ENCODE peak calls at places on chromosomes 5 and 9, in four cellular contexts. F is colonic mucosa; L is naive thymus-derived CD4-positive, alpha-beta T cell; B is neural progenitor cell. N is an unnamed sample. For H3K27me3, the result is how much of the 10 kb centered on the place peaks cover.

GRCh38 chr9:27460225-27461023 is 63.7 kb upstream of the IFNK start:
- DNase-seq in L (no peak), B (no peak), F (no peak), N (no peak)

GRCh38 chr5:298737-299125 is 22.8 kb upstream of the AHRR start:
- DNase-seq in F (no peak), L (no peak), B (no peak), N (no peak)

GRCh38 chr9:136103651-136104487 is 8.8 kb upstream of the NACC2 start:
- DNase-seq in L (no peak), B (no peak), F (peak), N (no peak)

GRCh38 chr5:100520348-100520747 is 14.8 kb upstream of the FAM174A start:
- DNase-seq in B (peak), F (no peak), L (no peak), N (no peak)

GRCh38 chr9:7117676-7118561 is 360.1 kb downstream of the KDM4C start:
- DNase-seq in F (no peak), L (no peak), B (no peak), N (no peak)

GRCh38 chr9:98228392-98229089 is 26.9 kb downstream of the TBC1D2 start:
- DNase-seq in F (no peak), B (no peak), L (no peak), N (no peak)

GRCh38 chr5:175655411-175655810 is 2.5 kb upstream of the HRH2 start:
- DNase-seq in L (no peak), B (no peak), F (no peak), N (no peak)

GRCh38 chr9:83509372-83509771 is 28.8 kb downstream of the FRMD3 start:
- DNase-seq in B (peak), F (no peak), L (no peak), N (no peak)

GRCh38 chr5:53334431-53334941 is 145.9 kb upstream of the FST start:
- DNase-seq in L (no peak), B (no peak), F (no peak), N (no peak)

GRCh38 chr9:116300360-116300759 is 146.8 kb downstream of the PAPPA start:
- DNase-seq in L (no peak), B (no peak), F (no peak), N (no peak)

GRCh38 chr9:14066032-14066431 is 247.9 kb downstream of the NFIB start:
- DNase-seq in F (no peak), B (no peak), L (no peak), N (no peak)

GRCh38 chr5:62977641-62978040 is 399.0 kb downstream of the LRRC70 start:
- DNase-seq in F (no peak), L (no peak), B (peak), N (no peak)

GRCh38 chr9:133996531-133997520 is 4.7 kb upstream of the VAV2 start:
- DNase-seq in B (no peak), F (no peak), L (no peak), N (no peak)

GRCh38 chr9:133994359-133995011 is 2.4 kb upstream of the VAV2 start:
- DNase-seq in B (peak), L (peak), F (peak), N (peak)

GRCh38 chr9:133992780-133993634 is 883 bp upstream of the VAV2 start:
- DNase-seq in F (peak), L (peak), B (peak), N (peak)

GRCh38 chr9:133993635-133994253 is 1.6 kb upstream of the VAV2 start:
- DNase-seq in B (peak), F (no peak), L (no peak), N (peak)

DNA sequence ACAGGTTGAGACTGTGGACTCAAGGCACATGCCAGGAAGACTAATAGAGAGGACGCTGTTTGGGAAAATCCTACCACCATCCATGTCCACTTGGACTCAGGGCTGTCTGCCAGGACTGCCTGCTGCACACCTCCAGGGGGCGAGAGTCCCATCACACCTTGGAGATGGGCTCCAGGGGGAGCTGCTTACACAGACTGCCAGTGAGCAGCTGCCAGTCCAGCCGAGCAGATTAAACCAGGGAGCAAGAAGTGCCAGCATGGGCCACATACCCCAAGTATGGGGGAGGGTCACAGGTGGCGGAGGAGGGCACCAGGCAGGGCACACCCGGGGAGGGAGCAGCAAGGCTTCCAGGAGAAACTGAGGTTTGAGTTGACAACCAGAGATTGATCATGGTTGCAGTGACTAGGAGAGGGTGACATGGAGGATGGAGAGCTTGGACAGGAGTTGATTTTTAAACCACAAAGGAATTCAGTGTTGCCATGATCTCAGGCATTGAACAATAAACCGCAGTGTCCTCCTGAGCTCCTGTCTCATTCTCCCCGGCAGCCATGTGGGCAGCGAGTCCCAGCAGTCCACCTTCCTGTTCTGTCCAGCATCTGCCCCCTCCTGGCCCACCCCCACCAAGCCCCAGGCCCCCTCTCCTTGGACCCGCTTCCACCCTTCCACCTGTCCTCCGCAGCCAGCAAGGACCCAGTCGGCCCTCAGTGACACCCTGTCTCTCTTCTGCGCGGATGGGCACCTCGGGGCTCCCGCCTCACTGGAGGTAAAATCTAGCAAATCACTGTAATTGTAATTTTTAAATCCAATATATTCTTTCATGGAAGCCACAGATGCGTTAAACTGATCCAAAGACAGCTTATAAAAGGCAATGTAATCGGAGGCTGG is 3.1 kb upstream of the VAV2 start:
- DNase-seq in L (no peak), B (no peak), F (no peak), N (no peak)
- H3K27me3 ChIP-seq in L (under half), B (under half), F (under half), N (under half)

GRCh38 chr5:2740849-2741555 is 10.5 kb downstream of the IRX2 start:
- DNase-seq in L (no peak), B (peak), F (no peak), N (no peak)
- H3K27me3 ChIP-seq in L (under half), B (half or more), F (half or more), N (under half)

GRCh38 chr9:110605586-110605985 is 26.0 kb upstream of the SVEP1 start:
- DNase-seq in B (no peak), F (no peak), L (no peak), N (no peak)
- H3K27me3 ChIP-seq in B (under half), F (under half), L (under half), N (under half)

GRCh38 chr9:117413346-117414219 is 1.3 kb downstream of the ASTN2 start:
- DNase-seq in B (peak), F (no peak), L (no peak), N (no peak)

GRCh38 chr9:117414220-117414905 is 494 bp downstream of the ASTN2 start:
- DNase-seq in F (no peak), L (no peak), B (peak), N (no peak)

GRCh38 chr9:117411547-117411946 is 3.3 kb downstream of the ASTN2 start:
- DNase-seq in F (no peak), L (no peak), B (peak), N (peak)

GRCh38 chr9:117412006-117412715 is 2.7 kb downstream of the ASTN2 start:
- DNase-seq in L (no peak), F (no peak), B (peak), N (peak)

DNA sequence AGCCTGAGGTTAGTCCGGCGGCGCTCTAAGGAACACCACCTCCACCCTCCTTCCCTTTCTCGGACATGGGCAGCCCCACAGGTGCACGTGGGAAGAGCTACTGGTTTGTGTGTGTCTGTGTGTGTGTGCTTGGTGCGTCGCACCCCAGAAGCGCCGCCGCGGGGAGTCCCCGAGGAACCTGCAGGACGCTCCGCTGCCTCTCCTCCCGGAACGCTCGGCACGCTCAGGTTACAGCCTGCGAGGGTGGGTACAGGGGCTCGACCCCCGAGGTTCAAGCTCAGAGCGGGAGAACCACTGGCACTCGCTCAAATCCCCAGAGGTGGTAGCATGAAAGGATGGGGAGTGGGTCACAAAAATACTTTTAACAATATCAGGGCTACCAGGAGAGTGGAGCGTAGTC is 2.0 kb downstream of the ASTN2 start:
- DNase-seq in L (no peak), F (no peak), B (peak), N (no peak)
- H3K27me3 ChIP-seq in L (under half), F (under half), B (half or more), N (under half)

DNA sequence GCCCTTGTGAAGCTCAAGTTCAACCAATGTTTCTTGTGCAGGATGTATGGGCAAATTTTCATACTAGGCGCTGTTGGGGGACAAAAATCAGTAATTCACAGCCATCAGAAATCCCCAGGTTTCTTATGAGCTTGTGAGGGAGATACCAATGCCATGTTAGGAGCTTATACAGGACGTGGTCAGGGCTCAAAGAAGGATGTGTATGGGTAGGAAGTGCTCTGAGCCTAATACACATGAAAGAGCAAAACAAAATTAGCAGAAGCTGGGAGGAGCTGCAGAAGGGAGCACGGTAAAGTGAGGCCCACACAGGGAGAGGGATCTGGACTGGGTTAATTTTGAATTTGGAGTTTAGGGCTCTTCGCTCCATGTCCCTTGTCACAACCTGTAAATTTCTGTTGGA is 114.6 kb upstream of the MAP3K1 start:
- DNase-seq in F (no peak), B (no peak), L (no peak), N (no peak)
- H3K27me3 ChIP-seq in F (under half), B (under half), L (under half), N (under half)

DNA sequence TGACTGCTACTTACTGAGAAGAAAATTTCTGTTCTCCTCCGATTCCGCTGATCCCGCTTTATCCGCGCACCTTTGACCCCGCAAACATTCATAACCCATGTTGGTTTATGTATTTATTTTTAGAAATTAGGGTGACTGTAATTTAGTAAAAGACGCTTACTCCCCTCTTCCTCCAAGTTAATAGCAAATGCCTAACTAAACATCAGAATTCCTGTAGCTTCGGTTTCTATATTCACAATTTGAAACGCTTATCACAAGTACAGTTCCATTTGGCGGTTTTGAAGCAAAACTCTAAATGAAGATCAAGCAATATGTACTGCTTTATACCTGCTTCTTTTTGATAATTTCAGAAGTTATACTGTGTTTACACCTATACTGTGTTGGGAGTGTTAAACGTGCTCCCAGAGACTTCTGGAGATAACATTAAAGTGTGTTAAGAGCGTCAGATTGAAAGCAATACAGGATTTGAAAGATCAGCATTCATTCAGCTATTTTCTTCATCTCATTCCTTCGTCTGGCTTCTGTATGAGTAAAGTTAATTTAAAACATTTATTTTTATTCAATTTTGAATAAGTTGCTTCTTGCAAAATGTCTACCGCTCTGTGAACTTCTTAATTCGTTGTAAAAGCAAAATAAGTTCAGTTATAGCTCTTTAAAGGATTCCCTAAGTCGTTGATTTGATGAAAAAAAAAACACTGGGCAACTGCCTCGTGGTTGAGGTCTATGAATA is 2.4 kb downstream of the PRDM6 start:
- DNase-seq in B (no peak), F (no peak), L (no peak), N (no peak)
- H3K27me3 ChIP-seq in B (half or more), F (half or more), L (under half), N (under half)

GRCh38 chr5:180646289-180646962 is 3.0 kb downstream of the FLT4 start:
- DNase-seq in L (no peak), F (no peak), B (no peak), N (no peak)
- H3K27me3 ChIP-seq in L (under half), F (under half), B (half or more), N (under half)

GRCh38 chr9:36985769-36986547 is 48.1 kb downstream of the PAX5 start:
- DNase-seq in B (peak), L (no peak), F (no peak), N (no peak)

GRCh38 chr9:36988848-36989247 is 45.2 kb downstream of the PAX5 start:
- DNase-seq in B (no peak), L (no peak), F (no peak), N (no peak)

GRCh38 chr9:36986548-36987408 is 47.3 kb downstream of the PAX5 start:
- DNase-seq in B (peak), L (no peak), F (no peak), N (no peak)

GRCh38 chr9:36987409-36987808 is 46.7 kb downstream of the PAX5 start:
- DNase-seq in F (no peak), B (no peak), L (no peak), N (no peak)

DNA sequence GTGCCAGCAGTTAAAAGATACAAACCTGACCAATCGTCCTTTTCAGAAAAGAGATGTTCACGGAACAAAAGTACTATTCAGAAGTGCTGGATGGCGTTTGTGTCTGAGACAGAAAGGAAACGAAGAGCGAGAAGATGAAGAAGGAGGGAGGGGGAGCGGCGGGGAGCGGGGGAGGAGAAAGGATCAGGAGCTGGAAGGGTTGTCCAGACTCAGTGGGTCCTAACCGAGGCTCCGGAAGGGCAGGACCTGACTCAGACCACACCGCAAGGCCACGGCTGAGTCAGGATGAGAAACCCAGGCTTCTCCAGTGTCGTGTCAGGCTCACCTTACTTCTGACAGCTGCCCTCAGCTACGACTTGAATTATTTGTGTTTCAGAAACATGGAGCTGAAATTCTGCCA is 46.2 kb downstream of the PAX5 start:
- DNase-seq in B (peak), L (no peak), F (no peak), N (no peak)
- H3K27me3 ChIP-seq in B (half or more), L (under half), F (under half), N (under half)

GRCh38 chr9:93301291-93301811 is 117.4 kb downstream of the WNK2 start:
- DNase-seq in L (no peak), F (peak), B (no peak), N (no peak)
- H3K27me3 ChIP-seq in L (under half), F (under half), B (under half), N (under half)

GRCh38 chr9:132232522-132232921 is 70.7 kb downstream of the NTNG2 start:
- DNase-seq in F (no peak), L (no peak), B (no peak), N (no peak)

GRCh38 chr9:132234501-132235045 is 72.7 kb downstream of the NTNG2 start:
- DNase-seq in F (no peak), L (no peak), B (peak), N (no peak)

GRCh38 chr9:132233138-132233537 is 71.3 kb downstream of the NTNG2 start:
- DNase-seq in F (no peak), L (no peak), B (no peak), N (no peak)

GRCh38 chr9:132228062-132228461 is 66.2 kb downstream of the NTNG2 start:
- DNase-seq in L (no peak), B (no peak), F (no peak), N (no peak)

GRCh38 chr9:132231019-132231701 is 69.3 kb downstream of the NTNG2 start:
- DNase-seq in L (no peak), B (no peak), F (no peak), N (no peak)
- H3K27me3 ChIP-seq in L (under half), B (under half), F (under half), N (under half)

N was measured in pancreas.